ENCODE peak calls at places on chromosomes 7 and 10, in six cellular contexts. N is MM.1S, U is GM10248, A is Peyer's patch, P is H9, Z is fibroblast of the aortic adventitia. R is an unnamed sample.

GRCh38 chr10:36256905-36257304 is 614.8 kb upstream of the FZD8 start:
- DNase-seq in N (no peak), U (no peak), A (no peak), P (no peak), Z (peak), R (no peak)

GRCh38 chr7:31083205-31083801 is 31.2 kb downstream of the ADCYAP1R1 start:
- DNase-seq in N (no peak), U (no peak), A (no peak), P (no peak), Z (no peak), R (no peak)

GRCh38 chr7:143505845-143506244 is 28.2 kb downstream of the TAS2R41 start:
- DNase-seq in N (no peak), U (no peak), A (no peak), P (no peak), Z (no peak), R (no peak)

GRCh38 chr10:14327535-14327934 is 3.2 kb downstream of the FRMD4A start:
- DNase-seq in N (no peak), U (no peak), A (no peak), P (no peak), Z (no peak), R (no peak)

GRCh38 chr7:4888161-4888560 is 4.6 kb upstream of the RADIL start:
- DNase-seq in N (no peak), U (no peak), A (no peak), P (no peak), Z (no peak), R (no peak)

GRCh38 chr7:77866791-77867190 is 68.2 kb downstream of the PHTF2 start:
- DNase-seq in N (no peak), U (no peak), A (no peak), P (no peak), Z (peak), R (no peak)

GRCh38 chr10:17444062-17444714 is 10.2 kb downstream of the ST8SIA6 start:
- DNase-seq in N (no peak), U (peak), A (no peak), P (no peak), Z (no peak), R (no peak)

GRCh38 chr7:121083138-121083789 is 94.8 kb downstream of the CPED1 start:
- DNase-seq in N (no peak), U (no peak), A (no peak), P (no peak), Z (peak), R (no peak)

DNA sequence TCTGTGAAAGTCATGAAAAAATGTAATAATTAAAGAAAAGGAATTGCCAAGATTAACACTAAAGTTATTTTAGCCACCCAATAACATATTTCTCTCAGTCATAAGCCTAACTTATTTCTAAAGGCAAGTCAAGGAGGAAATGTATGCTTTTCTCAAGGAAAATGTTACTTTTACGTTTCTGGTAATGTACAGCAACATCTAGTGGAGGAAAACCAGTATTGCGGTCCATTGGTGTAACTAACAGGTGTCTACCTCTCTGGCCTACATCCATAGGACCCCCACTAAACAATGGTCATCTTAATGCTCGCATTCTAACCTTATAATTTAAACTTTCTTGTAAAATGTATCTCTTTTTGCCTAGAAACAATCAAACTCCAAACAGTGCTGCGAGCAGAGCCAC is 437.5 kb downstream of the KIF20B start:
- DNase-seq in N (peak), U (no peak), A (no peak), P (no peak), Z (peak), R (no peak)
- TF ChIP-seq CTCF in N (peak), U (no peak), A (no peak), P (peak), Z (peak), R (peak)

GRCh38 chr10:100728928-100729876 is 16.2 kb upstream of the PAX2 start:
- DNase-seq in N (no peak), U (no peak), A (no peak), P (peak), Z (peak), R (no peak)
- TF ChIP-seq CTCF in N (peak), U (peak), A (no peak), P (peak), Z (peak), R (peak)

GRCh38 chr7:132145063-132145462 is 431.2 kb downstream of the PLXNA4 start:
- DNase-seq in N (no peak), U (no peak), A (no peak), P (no peak), Z (no peak), R (no peak)
- TF ChIP-seq CTCF in N (no peak), U (no peak), A (no peak), P (no peak), Z (no peak), R (no peak)

GRCh38 chr7:671415-672042 is 55.0 kb upstream of the DNAAF5 start:
- DNase-seq in N (no peak), U (no peak), A (no peak), P (no peak), Z (no peak), R (no peak)

GRCh38 chr7:672891-673290 is 53.6 kb upstream of the DNAAF5 start:
- DNase-seq in N (no peak), U (no peak), A (no peak), P (no peak), Z (no peak), R (no peak)

GRCh38 chr7:674454-675410 is 51.8 kb upstream of the DNAAF5 start:
- DNase-seq in N (no peak), U (no peak), A (no peak), P (peak), Z (no peak), R (no peak)

GRCh38 chr7:676246-676971 is 50.1 kb upstream of the DNAAF5 start:
- DNase-seq in N (no peak), U (no peak), A (no peak), P (no peak), Z (no peak), R (no peak)

GRCh38 chr7:673681-674453 is 52.6 kb upstream of the DNAAF5 start:
- DNase-seq in N (no peak), U (no peak), A (no peak), P (peak), Z (no peak), R (no peak)
- TF ChIP-seq CTCF in N (no peak), U (no peak), A (no peak), P (no peak), Z (no peak), R (no peak)

GRCh38 chr7:41315764-41316163 is 387.1 kb downstream of the INHBA start:
- DNase-seq in N (no peak), U (no peak), A (no peak), P (peak), Z (no peak), R (no peak)
- TF ChIP-seq CTCF in N (no peak), U (no peak), A (peak), P (peak), Z (peak), R (peak)

DNA sequence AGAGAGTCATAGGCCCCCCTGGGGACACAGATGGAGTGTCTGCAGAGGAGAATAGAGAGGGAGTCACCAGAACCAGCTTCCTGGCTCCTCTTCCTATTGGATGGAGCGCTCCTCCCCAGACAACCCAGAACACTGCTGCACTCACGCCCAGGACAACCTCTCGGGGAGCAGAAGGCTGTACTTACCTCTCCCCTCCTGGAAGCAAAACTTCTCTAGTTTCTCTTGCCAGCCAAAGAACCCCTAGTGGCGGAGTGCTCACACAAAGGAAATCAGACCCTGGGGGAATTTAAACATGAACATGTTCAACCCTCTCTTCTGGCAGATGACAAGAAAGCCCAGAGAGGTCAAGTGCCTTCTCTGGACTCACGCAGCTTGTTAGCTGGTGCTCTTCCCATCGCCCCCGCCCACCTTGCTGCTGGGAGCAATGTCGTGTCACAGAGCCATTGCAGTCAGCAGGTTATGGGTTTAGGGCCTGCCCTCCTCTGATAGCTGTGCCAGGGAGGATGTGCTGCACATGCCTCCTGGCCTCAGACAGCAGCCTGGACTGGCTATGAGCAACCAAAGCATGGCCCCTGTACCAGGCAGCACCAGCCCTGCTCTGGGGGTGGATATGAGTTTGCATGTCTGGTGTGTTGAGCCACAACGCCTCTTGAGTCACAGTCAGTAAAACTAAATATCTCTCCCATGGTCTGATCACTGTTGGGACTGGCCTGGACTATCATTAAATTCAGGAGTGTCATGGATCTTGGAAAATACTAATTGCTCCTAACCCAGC is 84.4 kb downstream of the SLIT1 start:
- DNase-seq in N (no peak), U (no peak), A (no peak), P (no peak), Z (no peak), R (no peak)
- TF ChIP-seq CTCF in N (no peak), U (no peak), A (no peak), P (peak), Z (no peak), R (no peak)

DNA sequence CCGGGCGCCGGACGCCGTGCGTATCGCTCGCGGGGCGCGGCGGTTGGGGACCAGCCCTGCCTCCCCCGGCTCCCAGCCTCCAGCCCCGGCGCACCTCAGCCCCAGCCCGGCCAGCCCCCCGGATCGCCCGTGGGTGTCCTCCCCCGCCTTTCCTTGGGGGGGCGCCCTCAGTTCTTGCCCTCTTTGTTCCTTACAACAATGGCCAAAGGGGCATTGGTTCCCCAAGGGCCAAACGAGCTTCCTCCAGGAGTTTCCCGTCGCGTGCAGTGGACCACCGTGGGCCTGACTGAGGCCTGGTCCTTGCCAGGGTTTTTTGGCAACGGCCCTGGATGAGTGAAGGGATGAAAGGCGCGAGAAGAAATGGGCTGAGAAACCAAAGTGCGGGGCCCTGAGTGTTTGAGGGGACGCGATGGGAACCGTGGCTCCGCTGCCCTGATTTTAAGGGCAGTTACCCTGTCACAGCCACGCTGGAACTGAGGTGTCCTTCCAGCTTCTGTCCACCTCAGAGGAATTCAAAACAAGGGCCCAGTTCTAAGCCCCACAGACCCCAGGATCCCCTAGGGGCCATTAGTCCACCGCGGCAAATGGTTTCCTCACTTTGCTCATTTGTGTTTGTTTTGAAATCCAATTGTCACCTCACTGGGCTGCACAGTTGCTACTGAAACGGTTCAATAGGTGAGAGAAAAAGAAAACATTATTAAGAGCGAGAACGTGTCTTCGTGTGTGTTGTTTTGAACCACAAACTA is 1.4 kb downstream of the MACROH2A2 start:
- DNase-seq in N (no peak), U (no peak), A (no peak), P (peak), Z (peak), R (peak)
- TF ChIP-seq CTCF in N (no peak), U (no peak), A (no peak), P (peak), Z (peak), R (peak)

GRCh38 chr7:134903073-134903790 is 83.1 kb upstream of the AGBL3 start:
- DNase-seq in N (no peak), U (no peak), A (no peak), P (no peak), Z (no peak), R (no peak)

GRCh38 chr7:134907000-134907399 is 79.3 kb upstream of the AGBL3 start:
- DNase-seq in N (no peak), U (no peak), A (no peak), P (no peak), Z (no peak), R (no peak)

GRCh38 chr7:134907639-134908038 is 78.7 kb upstream of the AGBL3 start:
- DNase-seq in N (no peak), U (no peak), A (no peak), P (no peak), Z (peak), R (no peak)

GRCh38 chr7:134908289-134908688 is 78.0 kb upstream of the AGBL3 start:
- DNase-seq in N (no peak), U (no peak), A (no peak), P (no peak), Z (peak), R (no peak)

DNA sequence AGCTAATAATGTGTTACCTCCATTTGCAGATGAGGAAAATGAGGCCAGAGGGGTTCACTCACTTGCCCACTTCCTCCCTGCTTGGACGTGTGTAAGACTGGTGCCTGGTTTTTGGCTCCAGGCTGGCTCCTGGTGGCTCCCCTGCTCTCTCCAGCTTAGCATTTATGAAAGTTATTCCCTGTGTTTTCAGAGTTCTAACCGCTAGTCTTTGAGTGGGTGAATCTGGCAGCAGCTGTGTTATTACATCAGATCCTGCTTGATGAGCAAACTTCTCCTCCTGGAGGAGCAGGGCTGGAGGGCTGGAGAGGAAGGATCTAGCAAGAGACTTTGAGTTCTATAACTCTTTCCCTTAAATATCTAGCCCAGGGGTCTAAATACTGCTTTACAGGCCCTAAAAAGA is 80.9 kb upstream of the AGBL3 start:
- DNase-seq in N (no peak), U (no peak), A (no peak), P (no peak), Z (peak), R (no peak)
- TF ChIP-seq CTCF in N (no peak), U (no peak), A (peak), P (no peak), Z (peak), R (no peak)

DNA sequence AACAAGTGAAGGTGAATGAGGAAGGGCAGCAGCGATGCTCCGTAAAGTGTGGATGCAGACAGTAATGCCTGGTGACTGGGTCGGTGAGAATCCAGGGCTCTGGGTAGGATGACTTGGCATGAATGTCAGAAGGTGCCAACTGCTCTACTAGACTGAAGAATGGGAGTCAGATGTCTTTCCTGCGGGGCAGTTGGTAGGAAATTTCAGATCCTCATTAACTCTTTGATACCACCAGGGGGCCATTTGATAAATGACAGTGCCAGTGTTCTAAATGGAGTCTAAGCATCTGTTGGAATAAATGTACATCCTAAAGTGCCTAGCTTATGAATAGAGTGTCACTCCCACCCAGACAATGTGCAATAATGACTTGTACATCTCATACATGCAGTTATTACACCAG is 462.0 kb downstream of the GRM8 start:
- DNase-seq in N (no peak), U (no peak), A (no peak), P (no peak), Z (no peak), R (no peak)
- TF ChIP-seq CTCF in N (peak), U (no peak), A (no peak), P (peak), Z (no peak), R (no peak)